ENCODE peak calls at places on chromosomes 7 and 10, in five cellular contexts. O is fibroblast of lung, F is sigmoid colon, L is left ventricle myocardium inferior, S is AG04450. V is an unnamed sample.

GRCh38 chr7:140623995-140624902 is 16.4 kb downstream of the DENND2A start:
- DNase-seq in O (no peak), S (no peak), L (no peak), F (peak; percentile 90), V (no peak)

GRCh38 chr7:122092964-122093797 is 50.9 kb downstream of the AASS start:
- DNase-seq in O (peak; percentile 72), F (no peak), S (peak; percentile 63), L (peak; percentile 26), V (peak; percentile 74)

GRCh38 chr10:69819713-69820506 is 18.2 kb downstream of the COL13A1 start:
- DNase-seq in O (peak; percentile 68), S (no peak), F (no peak), L (no peak), V (peak; percentile 64)

GRCh38 chr10:13707156-13707881 is 120.6 kb downstream of the PRPF18 start:
- DNase-seq in S (peak; percentile 70), O (peak; percentile 97), L (peak; percentile 89), F (peak; percentile 93), V (peak; percentile 89)

GRCh38 chr10:88270871-88271713 is 312.0 kb downstream of the RNLS start:
- DNase-seq in L (no peak), F (no peak), O (peak; percentile 94), S (no peak), V (peak; percentile 57)

GRCh38 chr7:101553018-101553770 is 75.9 kb downstream of the MYL10 start:
- DNase-seq in O (no peak), S (no peak), L (no peak), F (peak; percentile 61), V (no peak)

GRCh38 chr10:114262478-114262877 is 23.4 kb downstream of the VWA2 start:
- DNase-seq in S (no peak), F (no peak), O (no peak), L (no peak), V (no peak)

GRCh38 chr10:72732521-72732920 is 40.6 kb downstream of the MCU start:
- DNase-seq in S (no peak), F (no peak), L (no peak), O (no peak), V (no peak)

GRCh38 chr7:11239311-11239710 is 265.6 kb downstream of the PHF14 start:
- DNase-seq in L (no peak), S (no peak), O (no peak), F (no peak), V (no peak)

GRCh38 chr10:6009159-6009558 is 31.8 kb upstream of the IL15RA start:
- DNase-seq in O (peak; percentile 78), S (peak; percentile 32), L (no peak), F (no peak), V (no peak)

GRCh38 chr10:50470798-50471582 is 152.8 kb downstream of the SGMS1 start:
- DNase-seq in L (no peak), O (peak; percentile 87), S (no peak), F (no peak), V (peak; percentile 63)

GRCh38 chr7:93011351-93012294 is 106.2 kb downstream of the SAMD9 start:
- DNase-seq in S (peak; percentile 89), F (no peak), O (peak; percentile 99), L (no peak), V (peak; percentile 97)

GRCh38 chr10:122468923-122469781 is 7.8 kb downstream of the HTRA1 start:
- DNase-seq in S (peak; percentile 83), F (no peak), O (peak; percentile 91), L (no peak), V (peak; percentile 99)

GRCh38 chr10:14564268-14564744 is 210.4 kb downstream of the FAM107B start:
- DNase-seq in F (no peak), O (no peak), L (no peak), S (no peak), V (no peak)

GRCh38 chr10:19817251-19818046 is 1.2 kb downstream of the PLXDC2 start:
- DNase-seq in F (peak; percentile 72), L (no peak), S (no peak), O (peak; percentile 32), V (no peak)

GRCh38 chr7:30162622-30163124 is 27.9 kb downstream of the MTURN start:
- DNase-seq in F (no peak), L (no peak), O (peak; percentile 77), S (no peak), V (peak; percentile 68)

GRCh38 chr7:45055016-45055415 is 33.8 kb downstream of the NACAD start:
- DNase-seq in F (no peak), S (no peak), L (no peak), O (peak; percentile 7), V (peak; percentile 10)

GRCh38 chr7:128932862-128933821 is 4.6 kb upstream of the IRF5 start:
- DNase-seq in L (no peak), O (no peak), F (peak; percentile 75), S (no peak), V (no peak)

GRCh38 chr7:73999664-74000420 is 28.1 kb upstream of the ELN start:
- DNase-seq in L (no peak), S (peak; percentile 70), O (peak; percentile 96), F (no peak), V (peak; percentile 77)

GRCh38 chr7:74604326-74605020 is 53.0 kb upstream of the GTF2I start:
- DNase-seq in L (peak; percentile 36), S (no peak), F (no peak), O (no peak), V (no peak)

GRCh38 chr10:32958992-32959703 is 1.1 kb upstream of the ITGB1 start:
- DNase-seq in O (no peak), F (no peak), L (no peak), S (no peak), V (no peak)

GRCh38 chr7:85068796-85069195 is 118.1 kb downstream of the SEMA3D start:
- DNase-seq in O (peak; percentile 84), F (no peak), L (no peak), S (no peak), V (peak; percentile 30)

GRCh38 chr10:11434323-11434722 is 177.1 kb downstream of the USP6NL start:
- DNase-seq in L (no peak), S (no peak), F (no peak), O (no peak), V (no peak)

GRCh38 chr10:74084955-74085354 is 65.7 kb downstream of the AP3M1 start:
- DNase-seq in F (no peak), S (no peak), L (no peak), O (no peak), V (no peak)

GRCh38 chr7:151122276-151122675 is 36.0 kb downstream of the AGAP3 start:
- DNase-seq in F (no peak), O (no peak), S (no peak), L (no peak), V (no peak)

GRCh38 chr7:70693690-70694356 is 438.1 kb upstream of the GALNT17 start:
- DNase-seq in F (peak; percentile 77), L (peak; percentile 83), S (no peak), O (peak; percentile 70), V (no peak)
- TF ChIP-seq CTCF in F (no peak), L (peak; percentile 53), S (no peak), O (no peak), V (no peak)

GRCh38 chr10:79074732-79075131 is 6.0 kb downstream of the ZMIZ1 start:
- DNase-seq in L (no peak), S (no peak), F (no peak), O (no peak), V (no peak)

GRCh38 chr10:79072041-79072441 is 3.3 kb downstream of the ZMIZ1 start:
- DNase-seq in O (peak; percentile 50), L (no peak), F (no peak), S (no peak), V (no peak)

GRCh38 chr10:79073784-79074432 is 5.1 kb downstream of the ZMIZ1 start:
- DNase-seq in F (peak; percentile 84), L (peak; percentile 58), O (peak; percentile 67), S (no peak), V (peak; percentile 35)

GRCh38 chr10:79071535-79071923 is 2.8 kb downstream of the ZMIZ1 start:
- DNase-seq in F (no peak), O (no peak), L (no peak), S (no peak), V (no peak)

GRCh38 chr10:79072994-79073654 is 4.4 kb downstream of the ZMIZ1 start:
- DNase-seq in F (no peak), S (no peak), L (no peak), O (no peak), V (peak; percentile 25)
- TF ChIP-seq CTCF in F (no peak), S (peak; percentile 24), L (no peak), O (no peak), V (peak; percentile 24)

DNA sequence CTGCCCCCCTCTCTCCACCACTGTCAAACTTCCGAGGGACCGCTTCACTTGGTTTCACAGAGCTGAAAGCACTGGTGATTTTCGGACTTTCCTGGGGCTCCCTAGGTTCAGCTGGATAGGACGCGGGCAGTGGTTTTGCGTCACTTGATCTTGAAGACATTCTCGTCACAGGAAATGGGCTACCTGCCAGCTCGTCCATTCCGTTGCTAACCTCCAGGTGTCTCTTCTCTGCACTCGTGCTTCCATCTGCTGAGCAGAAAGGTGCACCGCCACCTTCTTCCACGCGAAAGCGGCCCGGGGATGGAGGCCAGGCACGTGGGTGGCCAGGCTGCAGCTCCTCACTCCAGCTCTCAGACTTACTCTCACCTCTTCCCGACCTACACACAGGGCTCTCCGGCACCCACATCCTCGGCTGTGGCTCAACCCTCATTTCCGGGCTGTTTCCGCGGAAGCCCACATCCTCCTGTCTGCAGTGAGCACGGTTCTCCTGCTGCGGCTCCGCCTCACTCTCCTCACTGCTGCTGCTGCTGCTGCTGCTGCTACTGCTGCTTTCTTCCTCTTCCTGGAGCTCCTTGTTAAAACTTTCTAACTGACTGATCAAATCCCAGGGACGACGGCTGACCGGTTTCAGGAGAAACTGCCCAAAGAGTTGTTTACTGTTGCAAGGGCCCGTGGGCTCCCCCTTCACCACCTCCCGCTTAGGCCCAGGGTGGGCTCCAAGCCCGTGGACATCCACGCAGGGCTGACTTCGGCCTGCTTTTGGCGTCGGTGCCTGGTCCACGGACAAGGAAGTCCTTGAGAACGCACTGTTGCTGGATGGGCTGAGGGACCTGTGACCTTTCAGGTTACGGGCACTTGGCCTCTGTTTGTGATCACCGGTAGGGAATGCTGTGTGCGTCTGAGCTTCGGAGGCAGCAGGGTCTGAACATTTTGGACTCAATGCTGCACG is 32.1 kb downstream of the JCAD start:
- DNase-seq in O (no peak), F (peak; percentile 89), S (no peak), L (peak; percentile 38), V (no peak)
- TF ChIP-seq CTCF in O (no peak), F (no peak), S (no peak), L (no peak), V (no peak)

GRCh38 chr10:17599089-17599488 is 18.1 kb downstream of the HACD1 start:
- DNase-seq in S (peak; percentile 3), L (no peak), O (peak; percentile 42), F (no peak), V (peak; percentile 12)
- TF ChIP-seq CTCF in S (peak; percentile 53), L (peak; percentile 50), O (peak; percentile 38), F (no peak), V (peak; percentile 53)

GRCh38 chr10:51892965-51893658 is 193.7 kb upstream of the CSTF2T start:
- DNase-seq in S (no peak), L (no peak), F (no peak), O (no peak), V (no peak)
- TF ChIP-seq CTCF in S (no peak), L (peak; percentile 29), F (no peak), O (peak; percentile 21), V (peak; percentile 50)

DNA sequence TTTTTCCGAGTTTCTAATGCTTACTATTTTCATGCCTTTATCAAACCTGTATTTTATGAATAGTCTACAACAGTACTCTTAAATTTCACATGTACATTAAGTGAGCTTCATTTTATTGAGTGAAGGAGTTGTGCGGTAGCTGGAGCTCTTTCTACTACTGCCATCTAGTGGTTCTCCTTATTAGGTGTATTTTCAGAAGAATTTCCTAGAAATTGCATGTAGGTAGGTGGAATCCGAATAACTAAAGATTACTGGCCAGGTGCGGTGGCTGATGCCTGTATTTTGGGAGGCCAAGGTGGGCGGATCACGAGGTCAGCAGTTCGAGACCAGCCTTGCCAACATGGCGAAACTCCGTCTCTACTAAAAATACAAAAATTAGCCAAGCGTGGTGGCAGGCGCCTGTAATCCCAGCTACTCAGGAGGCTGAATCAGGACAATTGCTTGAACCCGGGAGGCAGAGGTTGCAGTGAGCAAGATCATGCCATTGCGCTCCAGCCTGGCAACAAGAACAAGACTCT is 38.3 kb downstream of the LRRC72 start:
- DNase-seq in S (peak; percentile 15), F (no peak), O (peak; percentile 33), L (no peak), V (peak; percentile 34)
- TF ChIP-seq CTCF in S (peak; percentile 79), F (peak; percentile 64), O (peak; percentile 63), L (peak; percentile 87), V (peak; percentile 93)

V was measured in HFFc6.